ENCODE peak calls at places on chromosomes 6 and 20, in ten cellular contexts. X, R, C, P, E, L, Q, G, J and N are unnamed samples.

GRCh38 chr20:51363813-51364212 is 178.7 kb downstream of the NFATC2 start:
- ATAC-seq in X (no peak), R (no peak), C (no peak), P (no peak), E (no peak), L (no peak), Q (no peak), G (no peak), J (no peak), N (no peak)

GRCh38 chr20:44942264-44942973 is 17.8 kb downstream of the TOMM34 start:
- ATAC-seq in X (no peak), R (peak; percentile 13), C (no peak), P (no peak), E (no peak), L (no peak), Q (no peak), G (no peak), J (peak; percentile 81), N (no peak)

GRCh38 chr6:127950566-127951141 is 49.8 kb upstream of the THEMIS start:
- ATAC-seq in X (peak; percentile 31), R (no peak), C (no peak), P (peak; percentile 47), E (peak; percentile 30), L (peak; percentile 26), Q (no peak), G (no peak), J (no peak), N (no peak)

GRCh38 chr6:33416386-33417126 is 1.4 kb downstream of the CUTA start:
- ATAC-seq in X (no peak), R (no peak), C (peak; percentile 14), P (no peak), E (no peak), L (no peak), Q (no peak), G (no peak), J (no peak), N (no peak)

GRCh38 chr6:51019785-51020184 is 201.1 kb downstream of the TFAP2B start:
- ATAC-seq in X (no peak), R (no peak), C (no peak), P (no peak), E (no peak), L (no peak), Q (no peak), G (no peak), J (no peak), N (no peak)

GRCh38 chr20:50921783-50922501 is 9.3 kb downstream of the ADNP start:
- ATAC-seq in X (no peak), R (no peak), C (no peak), P (no peak), E (no peak), L (no peak), Q (no peak), G (no peak), J (no peak), N (no peak)

GRCh38 chr6:90173262-90173926 is 123.2 kb downstream of the BACH2 start:
- ATAC-seq in X (no peak), R (no peak), C (no peak), P (no peak), E (peak; percentile 29), L (peak; percentile 19), Q (no peak), G (no peak), J (no peak), N (no peak)

GRCh38 chr6:2524090-2524489 is 226.6 kb downstream of the MYLK4 start:
- ATAC-seq in X (no peak), R (no peak), C (no peak), P (no peak), E (no peak), L (no peak), Q (no peak), G (no peak), J (peak; percentile 46), N (peak; percentile 33)

GRCh38 chr6:25370175-25371036 is 91.2 kb downstream of the CARMIL1 start:
- ATAC-seq in X (no peak), R (no peak), C (peak; percentile 87), P (no peak), E (no peak), L (peak; percentile 72), Q (no peak), G (no peak), J (no peak), N (no peak)

GRCh38 chr20:4189375-4189774 is 174.0 kb upstream of the RNF24 start:
- ATAC-seq in X (no peak), R (no peak), C (no peak), P (no peak), E (no peak), L (no peak), Q (no peak), G (no peak), J (no peak), N (no peak)